ENCODE peak calls at places on chromosomes 16 and 17, in six cellular contexts. One of them, this sample, is unnamed. For H3K4me1, the result is how much of the 10 kb centered on the place peaks cover.

GRCh38 chr16:87297918-87298631 is 19.1 kb downstream of the C16orf95 start:
- DNase-seq in astrocyte: no peak
- DNase-seq in A549: peak
- DNase-seq in tibial nerve: no peak
- DNase-seq in left lung: no peak
- DNase-seq in left ventricle myocardium inferior: no peak
- DNase-seq in this sample: no peak

GRCh38 chr16:30615358-30616076 is 5.3 kb upstream of the ZNF689 start:
- DNase-seq in astrocyte: no peak
- DNase-seq in A549: peak
- DNase-seq in tibial nerve: no peak
- DNase-seq in left lung: peak
- DNase-seq in left ventricle myocardium inferior: peak
- DNase-seq in this sample: no peak

GRCh38 chr17:2053380-2054261 is 1.3 kb upstream of the HIC1 start:
- DNase-seq in astrocyte: no peak
- DNase-seq in A549: peak
- DNase-seq in tibial nerve: peak
- DNase-seq in left lung: peak
- DNase-seq in left ventricle myocardium inferior: peak
- DNase-seq in this sample: peak

GRCh38 chr16:26905336-26905735 is 161.4 kb upstream of the C16orf82 start:
- DNase-seq in astrocyte: peak
- DNase-seq in A549: no peak
- DNase-seq in tibial nerve: no peak
- DNase-seq in left lung: no peak
- DNase-seq in left ventricle myocardium inferior: no peak
- DNase-seq in this sample: no peak

GRCh38 chr17:61415374-61416210 is 15.9 kb downstream of the TBX2 start:
- DNase-seq in astrocyte: no peak
- DNase-seq in A549: no peak
- DNase-seq in tibial nerve: no peak
- DNase-seq in left lung: peak
- DNase-seq in left ventricle myocardium inferior: no peak
- DNase-seq in this sample: peak

GRCh38 chr17:76834889-76835288 is 33.3 kb upstream of the MGAT5B start:
- DNase-seq in astrocyte: no peak
- DNase-seq in A549: no peak
- DNase-seq in tibial nerve: no peak
- DNase-seq in left lung: no peak
- DNase-seq in left ventricle myocardium inferior: no peak
- DNase-seq in this sample: no peak

GRCh38 chr16:72875291-72876036 is 172.5 kb downstream of the ZFHX3 start:
- DNase-seq in astrocyte: no peak
- DNase-seq in A549: no peak
- DNase-seq in tibial nerve: no peak
- DNase-seq in left lung: no peak
- DNase-seq in left ventricle myocardium inferior: no peak
- DNase-seq in this sample: no peak

GRCh38 chr17:56291226-56291805 is 138.0 kb downstream of the ANKFN1 start:
- DNase-seq in astrocyte: no peak
- DNase-seq in A549: no peak
- DNase-seq in tibial nerve: no peak
- DNase-seq in left lung: no peak
- DNase-seq in left ventricle myocardium inferior: no peak
- DNase-seq in this sample: no peak

GRCh38 chr17:82927661-82928601 is 88.1 kb upstream of the ZNF750 start:
- DNase-seq in astrocyte: no peak
- DNase-seq in A549: no peak
- DNase-seq in tibial nerve: no peak
- DNase-seq in left lung: peak
- DNase-seq in left ventricle myocardium inferior: peak
- DNase-seq in this sample: no peak

GRCh38 chr16:2791174-2791573 is 3.8 kb upstream of the PRSS33 start:
- DNase-seq in astrocyte: no peak
- DNase-seq in A549: no peak
- DNase-seq in tibial nerve: no peak
- DNase-seq in left lung: no peak
- DNase-seq in left ventricle myocardium inferior: no peak
- DNase-seq in this sample: no peak

GRCh38 chr17:38605852-38606645 is at the start of gene SRCIN1:
- DNase-seq in astrocyte: no peak
- DNase-seq in A549: peak
- DNase-seq in tibial nerve: no peak
- DNase-seq in left lung: peak
- DNase-seq in left ventricle myocardium inferior: peak
- DNase-seq in this sample: no peak

GRCh38 chr16:72753883-72754282 is 294.0 kb downstream of the ZFHX3 start:
- DNase-seq in astrocyte: no peak
- DNase-seq in A549: no peak
- DNase-seq in tibial nerve: no peak
- DNase-seq in left lung: no peak
- DNase-seq in left ventricle myocardium inferior: no peak
- DNase-seq in this sample: no peak

GRCh38 chr17:17677299-17678040 is 3.8 kb upstream of the RAI1 start:
- DNase-seq in astrocyte: no peak
- DNase-seq in A549: no peak
- DNase-seq in tibial nerve: no peak
- DNase-seq in left lung: no peak
- DNase-seq in left ventricle myocardium inferior: no peak
- DNase-seq in this sample: no peak

GRCh38 chr16:19113577-19114358 is at the start of gene ITPRIPL2:
- DNase-seq in astrocyte: peak
- DNase-seq in A549: peak
- DNase-seq in tibial nerve: peak
- DNase-seq in left lung: peak
- DNase-seq in left ventricle myocardium inferior: peak
- DNase-seq in this sample: peak

GRCh38 chr17:31834448-31834847 is 24.6 kb downstream of the COPRS start:
- DNase-seq in astrocyte: no peak
- DNase-seq in A549: no peak
- DNase-seq in tibial nerve: no peak
- DNase-seq in left lung: no peak
- DNase-seq in left ventricle myocardium inferior: no peak
- DNase-seq in this sample: no peak

GRCh38 chr16:51762081-51762995 is 611.3 kb upstream of the SALL1 start:
- DNase-seq in astrocyte: peak
- DNase-seq in A549: peak
- DNase-seq in tibial nerve: peak
- DNase-seq in left lung: peak
- DNase-seq in left ventricle myocardium inferior: peak
- DNase-seq in this sample: peak

GRCh38 chr16:57882206-57882605 is 79.9 kb upstream of the KIFC3 start:
- DNase-seq in astrocyte: no peak
- DNase-seq in A549: no peak
- DNase-seq in tibial nerve: no peak
- DNase-seq in left lung: no peak
- DNase-seq in left ventricle myocardium inferior: no peak
- DNase-seq in this sample: no peak

GRCh38 chr17:2267354-2267753 is 36.2 kb downstream of the SMG6 start:
- DNase-seq in astrocyte: no peak
- DNase-seq in A549: no peak
- DNase-seq in tibial nerve: no peak
- DNase-seq in left lung: no peak
- DNase-seq in left ventricle myocardium inferior: no peak
- DNase-seq in this sample: no peak

GRCh38 chr17:1206016-1206787 is 26.4 kb upstream of the ABR start:
- DNase-seq in astrocyte: no peak
- DNase-seq in A549: no peak
- DNase-seq in tibial nerve: no peak
- DNase-seq in left lung: peak
- DNase-seq in left ventricle myocardium inferior: no peak
- DNase-seq in this sample: no peak

GRCh38 chr17:1299729-1300579 is 20.5 kb downstream of the TRARG1 start:
- DNase-seq in astrocyte: no peak
- DNase-seq in A549: no peak
- DNase-seq in tibial nerve: no peak
- DNase-seq in left lung: no peak
- DNase-seq in left ventricle myocardium inferior: peak
- DNase-seq in this sample: no peak

GRCh38 chr17:16398270-16399267 is 16.8 kb upstream of the TRPV2 start:
- DNase-seq in astrocyte: no peak
- DNase-seq in A549: no peak
- DNase-seq in tibial nerve: no peak
- DNase-seq in left lung: no peak
- DNase-seq in left ventricle myocardium inferior: no peak
- DNase-seq in this sample: no peak

GRCh38 chr17:49645654-49646053 is 32.2 kb downstream of the SPOP start:
- DNase-seq in astrocyte: no peak
- DNase-seq in A549: no peak
- DNase-seq in tibial nerve: no peak
- DNase-seq in left lung: no peak
- DNase-seq in left ventricle myocardium inferior: no peak
- DNase-seq in this sample: no peak
- TF ChIP-seq CTCF in astrocyte: no peak
- TF ChIP-seq CTCF in A549: no peak
- TF ChIP-seq CTCF in tibial nerve: no peak
- TF ChIP-seq CTCF in left lung: no peak
- TF ChIP-seq CTCF in left ventricle myocardium inferior: no peak
- TF ChIP-seq CTCF in this sample: no peak

DNA sequence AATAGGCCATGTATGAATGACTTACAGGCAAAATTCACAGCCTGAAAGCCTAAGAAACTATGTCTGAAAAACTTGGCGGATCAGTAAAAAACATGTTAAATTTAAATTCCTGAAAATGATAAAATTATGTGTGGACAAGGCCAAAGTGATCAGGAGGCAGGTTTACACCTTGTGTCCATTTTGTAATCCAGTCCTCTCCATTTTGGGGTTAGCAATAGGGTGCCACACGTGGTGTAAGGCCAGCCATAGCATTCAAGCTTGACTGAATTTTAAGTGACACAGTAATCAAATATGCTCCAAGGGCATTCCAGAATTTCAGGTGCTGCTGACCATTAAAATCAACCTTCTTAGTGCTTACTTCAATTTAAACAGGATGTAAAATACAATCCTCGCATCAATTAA is 2.7 kb downstream of the RNF43 start:
- DNase-seq in astrocyte: no peak
- DNase-seq in A549: no peak
- DNase-seq in tibial nerve: no peak
- DNase-seq in left lung: no peak
- DNase-seq in left ventricle myocardium inferior: no peak
- DNase-seq in this sample: no peak
- H3K27ac ChIP-seq in astrocyte: no peak
- H3K27ac ChIP-seq in A549: no peak
- H3K27ac ChIP-seq in tibial nerve: no peak
- H3K27ac ChIP-seq in left lung: peak
- H3K27ac ChIP-seq in left ventricle myocardium inferior: no peak
- H3K27ac ChIP-seq in this sample: no peak

GRCh38 chr16:81630632-81631026 is 148.5 kb upstream of the PLCG2 start:
- DNase-seq in astrocyte: no peak
- DNase-seq in A549: no peak
- DNase-seq in tibial nerve: no peak
- DNase-seq in left lung: no peak
- DNase-seq in left ventricle myocardium inferior: no peak
- DNase-seq in this sample: no peak
- H3K4me1 ChIP-seq in astrocyte: under half
- H3K4me1 ChIP-seq in A549: half or more
- H3K4me1 ChIP-seq in tibial nerve: under half
- H3K4me1 ChIP-seq in left lung: under half
- H3K4me1 ChIP-seq in left ventricle myocardium inferior: under half
- H3K4me1 ChIP-seq in this sample: under half

GRCh38 chr17:74118504-74118903 is 85.0 kb upstream of the RPL38 start:
- DNase-seq in astrocyte: no peak
- DNase-seq in A549: peak
- DNase-seq in tibial nerve: no peak
- DNase-seq in left lung: no peak
- DNase-seq in left ventricle myocardium inferior: no peak
- DNase-seq in this sample: no peak
- TF ChIP-seq CTCF in astrocyte: no peak
- TF ChIP-seq CTCF in A549: no peak
- TF ChIP-seq CTCF in tibial nerve: no peak
- TF ChIP-seq CTCF in left lung: no peak
- TF ChIP-seq CTCF in left ventricle myocardium inferior: no peak
- TF ChIP-seq CTCF in this sample: no peak

GRCh38 chr16:75837681-75838080 is 111.4 kb upstream of the CPHXL start:
- DNase-seq in astrocyte: no peak
- DNase-seq in A549: no peak
- DNase-seq in tibial nerve: no peak
- DNase-seq in left lung: no peak
- DNase-seq in left ventricle myocardium inferior: no peak
- DNase-seq in this sample: no peak
- H3K27ac ChIP-seq in astrocyte: no peak
- H3K27ac ChIP-seq in A549: no peak
- H3K27ac ChIP-seq in tibial nerve: no peak
- H3K27ac ChIP-seq in left lung: no peak
- H3K27ac ChIP-seq in left ventricle myocardium inferior: no peak
- H3K27ac ChIP-seq in this sample: no peak

GRCh38 chr16:89484088-89484501 is 6.3 kb downstream of the ANKRD11 start:
- DNase-seq in astrocyte: no peak
- DNase-seq in A549: no peak
- DNase-seq in tibial nerve: no peak
- DNase-seq in left lung: no peak
- DNase-seq in left ventricle myocardium inferior: no peak
- DNase-seq in this sample: no peak

GRCh38 chr16:89481556-89481955 is 8.8 kb downstream of the ANKRD11 start:
- DNase-seq in astrocyte: no peak
- DNase-seq in A549: no peak
- DNase-seq in tibial nerve: no peak
- DNase-seq in left lung: no peak
- DNase-seq in left ventricle myocardium inferior: no peak
- DNase-seq in this sample: no peak

GRCh38 chr16:89484923-89485679 is 5.3 kb downstream of the ANKRD11 start:
- DNase-seq in astrocyte: no peak
- DNase-seq in A549: no peak
- DNase-seq in tibial nerve: no peak
- DNase-seq in left lung: no peak
- DNase-seq in left ventricle myocardium inferior: no peak
- DNase-seq in this sample: no peak

GRCh38 chr16:89482824-89483220 is 7.5 kb downstream of the ANKRD11 start:
- DNase-seq in astrocyte: no peak
- DNase-seq in A549: no peak
- DNase-seq in tibial nerve: no peak
- DNase-seq in left lung: no peak
- DNase-seq in left ventricle myocardium inferior: no peak
- DNase-seq in this sample: no peak

DNA sequence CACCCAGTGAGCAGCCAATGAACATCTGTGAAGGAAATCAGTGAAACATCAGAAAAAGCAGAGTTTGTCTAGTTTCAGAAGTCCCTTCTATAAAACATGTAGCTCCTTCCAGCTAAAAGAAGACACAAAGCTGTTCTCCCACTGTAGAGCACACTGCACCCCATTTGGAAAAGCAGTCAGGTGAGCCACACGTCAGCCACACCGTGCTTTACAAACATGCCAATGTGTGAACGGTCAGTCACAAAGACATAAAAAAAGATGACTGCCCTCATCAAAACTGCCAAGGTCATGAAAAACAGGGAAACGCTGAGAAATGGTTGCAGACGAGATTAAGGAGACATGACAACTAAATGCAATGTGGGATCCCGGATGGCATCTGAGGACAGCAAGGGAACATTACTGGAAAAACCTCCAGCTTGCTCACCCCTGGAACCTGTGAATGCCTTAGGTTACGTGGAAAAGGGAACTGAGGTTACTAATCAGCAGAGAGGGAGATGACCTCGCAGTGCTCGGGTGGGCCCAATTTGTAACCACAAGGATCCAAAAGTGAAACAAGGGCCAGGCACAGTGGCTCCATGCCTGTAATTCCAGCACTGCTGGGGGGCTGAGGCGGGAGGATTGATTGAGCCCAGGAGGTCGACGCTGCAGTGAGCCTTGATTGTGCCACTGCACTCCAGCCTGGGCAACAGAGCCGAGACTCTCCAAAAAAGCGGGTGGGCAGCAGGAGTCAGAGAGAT is 8.1 kb downstream of the ANKRD11 start:
- DNase-seq in astrocyte: no peak
- DNase-seq in A549: no peak
- DNase-seq in tibial nerve: no peak
- DNase-seq in left lung: no peak
- DNase-seq in left ventricle myocardium inferior: no peak
- DNase-seq in this sample: no peak
- H3K4me1 ChIP-seq in astrocyte: under half
- H3K4me1 ChIP-seq in A549: half or more
- H3K4me1 ChIP-seq in tibial nerve: half or more
- H3K4me1 ChIP-seq in left lung: under half
- H3K4me1 ChIP-seq in left ventricle myocardium inferior: half or more
- H3K4me1 ChIP-seq in this sample: half or more

This sample was measured in right atrium auricular region.